ENCODE peak calls at places on chromosomes 2 and 18, in ten cellular contexts. N is A673; Z is body of pancreas; P is adrenal gland; S is aorta; D is CD8-positive, alpha-beta memory T cell; F is CD8-positive, alpha-beta T cell; E is CD4-positive, CD25-positive, alpha-beta regulatory T cell; A is Caco-2; B is neuronal stem cell. Y is an unnamed sample.
A peak's percentile ranks its signal among the peaks of the same experiment; 100 is the strongest.

GRCh38 chr2:186919272-186919671 is 70.3 kb upstream of the ZSWIM2 start:
- DNase-seq in P (no peak), Z (no peak), D (no peak), N (peak; percentile 52), A (no peak), S (no peak), E (no peak), B (no peak), F (no peak), Y (no peak)

GRCh38 chr2:239531456-239532304 is 130.9 kb upstream of the HDAC4 start:
- DNase-seq in A (no peak), Z (no peak), S (peak; percentile 68), N (no peak), B (peak; percentile 67), F (no peak), D (no peak), P (no peak), E (no peak), Y (no peak)

GRCh38 chr2:30675758-30676157 is 131.5 kb downstream of the CAPN13 start:
- DNase-seq in D (no peak), A (no peak), Z (no peak), P (no peak), F (no peak), N (no peak), B (no peak), S (no peak), E (no peak), Y (no peak)

GRCh38 chr2:216648105-216648504 is 14.9 kb downstream of the IGFBP2 start:
- DNase-seq in B (no peak), F (no peak), Z (no peak), S (no peak), E (no peak), A (no peak), N (no peak), P (no peak), D (no peak), Y (no peak)

GRCh38 chr2:65316072-65316471 is 88.4 kb downstream of the ACTR2 start:
- DNase-seq in F (no peak), Z (no peak), A (peak; percentile 50), P (no peak), S (peak; percentile 88), D (no peak), N (no peak), E (no peak), B (no peak), Y (no peak)

GRCh38 chr2:187875836-187876235 is 321.6 kb upstream of the TFPI start:
- DNase-seq in D (no peak), B (no peak), S (no peak), Z (no peak), F (no peak), N (no peak), A (no peak), P (no peak), E (no peak), Y (no peak)

GRCh38 chr2:71849603-71850305 is 297.9 kb downstream of the CYP26B1 start:
- DNase-seq in P (no peak), Z (no peak), B (no peak), A (no peak), D (no peak), E (no peak), F (no peak), S (no peak), N (no peak), Y (no peak)

GRCh38 chr18:48445540-48445939 is 36.4 kb upstream of the ZBTB7C start:
- DNase-seq in S (peak; percentile 90), Z (peak; percentile 76), D (peak; percentile 67), E (peak; percentile 71), A (peak; percentile 79), F (peak; percentile 51), N (peak; percentile 86), P (peak; percentile 90), B (peak; percentile 75), Y (peak; percentile 87)

DNA sequence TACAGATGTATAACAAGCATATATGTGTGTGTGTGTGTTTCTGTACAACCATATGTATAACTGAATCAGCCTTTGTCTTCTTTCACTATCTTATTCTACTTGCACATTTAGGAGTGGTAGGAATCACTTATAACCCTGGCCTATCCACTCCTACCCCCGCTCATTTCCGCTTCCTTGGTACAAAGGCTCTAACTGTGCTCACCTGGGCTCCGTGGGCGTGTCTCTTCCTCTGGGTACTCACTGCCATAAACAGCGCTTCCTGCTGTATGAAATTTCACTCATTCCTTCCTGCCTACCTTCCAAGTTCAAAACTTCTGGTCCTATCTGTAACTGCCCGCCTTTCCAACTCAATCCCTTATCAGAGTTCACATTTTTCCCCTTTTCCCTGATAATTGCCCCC is 815.5 kb downstream of the EPHA4 start:
- DNase-seq in D (no peak), E (no peak), S (no peak), B (no peak), P (no peak), A (no peak), F (no peak), Z (no peak), N (no peak), Y (peak; percentile 50)
- H3K27me3 ChIP-seq in D (no peaks in the 10 kb centered on the region), E (no peaks in the 10 kb centered on the region), S (no peaks in the 10 kb centered on the region), B (no peaks in the 10 kb centered on the region), P (no peaks in the 10 kb centered on the region), A (no peaks in the 10 kb centered on the region), F (no peaks in the 10 kb centered on the region), Z (no peaks in the 10 kb centered on the region), N (no peaks in the 10 kb centered on the region), Y (no peaks in the 10 kb centered on the region)

GRCh38 chr2:10012963-10013461 is 30.3 kb upstream of the KLF11 start:
- DNase-seq in P (no peak), F (no peak), N (no peak), S (peak; percentile 67), B (no peak), D (no peak), E (no peak), A (no peak), Z (no peak), Y (no peak)

GRCh38 chr2:10016001-10016801 is 27.1 kb upstream of the KLF11 start:
- DNase-seq in B (no peak), A (no peak), F (no peak), S (peak; percentile 59), N (no peak), Z (no peak), P (no peak), E (no peak), D (no peak), Y (no peak)

GRCh38 chr2:10016802-10017258 is 26.5 kb upstream of the KLF11 start:
- DNase-seq in P (no peak), D (no peak), S (peak; percentile 37), N (no peak), Z (no peak), E (no peak), A (no peak), B (no peak), F (no peak), Y (no peak)

GRCh38 chr2:10017313-10017941 is 25.9 kb upstream of the KLF11 start:
- DNase-seq in F (no peak), P (no peak), E (no peak), N (no peak), A (no peak), B (no peak), Z (no peak), D (no peak), S (peak; percentile 20), Y (no peak)

DNA sequence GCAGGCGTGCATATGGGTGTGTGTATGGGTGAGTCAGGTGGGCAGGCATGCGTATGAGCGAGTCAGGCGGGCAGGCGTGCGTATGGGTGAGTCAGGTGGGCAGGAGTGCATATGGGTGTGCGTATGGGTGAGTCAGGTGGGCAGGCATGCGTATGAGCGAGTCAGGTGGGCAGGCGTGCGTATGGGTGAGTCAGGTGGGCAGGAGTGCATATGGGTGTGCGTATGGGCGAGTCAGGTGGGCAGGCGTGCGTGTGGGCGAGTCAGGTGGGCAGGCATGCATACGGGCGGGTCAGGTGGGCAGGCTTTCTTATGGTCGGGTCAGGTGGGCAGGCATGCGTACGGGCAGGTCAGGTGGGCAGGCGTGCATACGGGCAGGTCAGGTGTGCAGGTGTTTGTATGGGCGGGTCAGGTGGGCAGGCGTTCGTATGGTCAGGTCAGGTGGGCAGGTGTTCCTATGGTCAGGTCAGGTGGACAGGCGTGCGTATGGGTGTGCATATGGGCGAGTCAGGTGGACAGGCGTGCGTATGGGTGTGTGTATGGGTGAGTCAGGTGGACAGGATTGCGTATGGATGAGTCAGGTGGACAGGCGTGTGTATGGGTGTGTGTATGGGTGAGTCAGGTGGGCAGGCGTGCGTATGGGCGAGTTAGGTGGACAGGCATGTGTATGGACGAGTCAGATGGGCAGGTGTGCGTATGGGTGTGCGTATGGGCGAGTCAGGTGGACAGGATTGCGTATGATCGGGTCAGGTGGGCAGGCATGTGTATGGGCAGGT is 28.7 kb upstream of the KLF11 start:
- DNase-seq in D (no peak), N (no peak), P (no peak), A (no peak), S (peak; percentile 53), F (no peak), Z (no peak), E (no peak), B (no peak), Y (no peak)
- H3K4me1 ChIP-seq in D (no peaks in the 10 kb centered on the region), N (peaks cover 13% of the 10 kb centered on the region), P (peaks cover 10% of the 10 kb centered on the region), A (no peaks in the 10 kb centered on the region), S (no peaks in the 10 kb centered on the region), F (no peaks in the 10 kb centered on the region), Z (peaks cover 30% of the 10 kb centered on the region), E (no peaks in the 10 kb centered on the region), B (peaks cover 5% of the 10 kb centered on the region), Y (no peaks in the 10 kb centered on the region)

DNA sequence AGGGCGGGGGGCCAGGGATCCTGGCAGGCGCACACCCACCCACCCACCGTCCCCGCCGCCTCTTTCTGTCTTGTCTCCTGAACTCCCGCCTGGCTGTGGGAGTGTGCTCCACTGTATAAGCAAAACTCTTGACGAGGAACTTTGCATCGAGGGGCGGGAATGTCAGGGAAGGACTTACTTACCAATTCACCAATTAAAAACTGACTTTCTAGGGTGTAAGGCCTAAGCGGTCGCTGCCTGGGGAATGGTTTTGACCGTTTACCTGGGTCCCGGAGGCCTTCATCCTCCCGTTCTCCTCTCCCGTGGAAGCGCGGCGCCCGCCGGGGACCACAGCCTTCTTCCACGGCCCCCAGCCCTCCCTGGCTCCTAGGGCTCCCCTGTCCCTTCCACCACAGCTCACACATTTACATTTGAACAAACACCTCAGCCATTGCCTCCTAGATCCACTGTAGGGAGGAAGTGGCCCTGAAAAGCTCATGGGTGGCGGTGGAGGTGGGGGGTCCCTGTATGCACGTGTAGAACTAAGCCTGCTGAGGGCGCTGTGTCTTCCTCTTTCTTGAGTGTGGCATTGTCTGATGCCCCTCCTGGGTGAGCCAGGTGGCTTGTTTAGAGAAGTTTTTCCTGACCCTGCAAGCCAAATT is 8.9 kb downstream of the ASIC4 start:
- DNase-seq in D (no peak), F (no peak), N (peak; percentile 34), S (no peak), P (no peak), B (no peak), A (no peak), Z (no peak), E (no peak), Y (no peak)
- H3K4me3 ChIP-seq in D (no peak overlapping the region), F (no peak overlapping the region), N (peak overlapping the region; percentile 40), S (no peak overlapping the region), P (no peak overlapping the region), B (no peak overlapping the region), A (no peak overlapping the region), Z (no peak overlapping the region), E (no peak overlapping the region), Y (no peak overlapping the region)

DNA sequence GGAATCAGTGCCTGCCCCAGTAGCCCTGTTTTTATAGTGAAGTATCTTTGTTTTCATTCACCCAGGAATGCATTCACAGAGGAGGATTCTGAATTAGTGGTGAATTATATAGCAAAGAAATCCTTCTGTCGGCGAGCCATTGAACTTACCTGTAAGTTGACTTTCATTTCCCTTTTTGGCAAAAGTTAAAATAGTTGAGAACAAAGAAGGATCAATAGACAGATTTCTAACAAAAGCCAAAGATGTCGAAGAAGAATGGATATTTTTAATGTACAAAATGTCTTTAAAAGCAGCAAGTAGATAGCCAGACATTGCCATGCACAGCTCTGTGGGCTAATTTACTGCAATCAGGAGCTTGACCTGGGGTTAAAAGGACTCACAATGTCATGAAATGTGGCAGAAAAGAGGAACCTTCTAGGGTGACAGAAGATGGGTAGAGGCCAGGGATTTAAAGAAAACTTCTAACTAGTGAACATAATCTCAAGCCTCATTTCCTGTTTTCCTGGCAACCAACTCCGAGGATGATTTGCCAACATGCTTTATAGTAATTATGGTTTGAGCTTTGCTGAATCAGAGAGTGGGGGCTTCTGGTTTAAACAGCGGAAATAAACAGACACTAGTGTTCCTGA is 53.8 kb upstream of the TMEM87B start:
- DNase-seq in A (no peak), Z (no peak), B (no peak), D (no peak), S (no peak), E (no peak), P (no peak), N (peak; percentile 88), F (no peak), Y (no peak)
- H3K27me3 ChIP-seq in A (no peaks in the 10 kb centered on the region), Z (no peaks in the 10 kb centered on the region), B (no peaks in the 10 kb centered on the region), D (no peaks in the 10 kb centered on the region), S (no peaks in the 10 kb centered on the region), E (no peaks in the 10 kb centered on the region), P (no peaks in the 10 kb centered on the region), N (no peaks in the 10 kb centered on the region), F (no peaks in the 10 kb centered on the region), Y (no peaks in the 10 kb centered on the region)

Y was measured in colonic mucosa.